ENCODE peak calls at places on chromosomes 5 and 9, in nine cellular contexts. I is aorta, N is HCT116, E is GM23248, M is uterus, V is GM12878, L is left ventricle myocardium inferior, C is neural progenitor cell, F is cardiac muscle cell. G is an unnamed sample.

GRCh38 chr9:71681104-71681707 is 87.1 kb downstream of the CEMIP2 start:
- DNase-seq in M (no peak), N (no peak), E (peak; percentile 79), I (no peak), C (no peak), V (no peak), F (no peak), L (no peak), G (no peak)

GRCh38 chr9:14702200-14702599 is 9.0 kb upstream of the ZDHHC21 start:
- DNase-seq in M (no peak), E (no peak), L (no peak), V (no peak), I (no peak), N (no peak), C (no peak), F (no peak), G (no peak)

GRCh38 chr9:108911820-108912219 is 22.1 kb downstream of the ELP1 start:
- DNase-seq in I (no peak), V (no peak), C (no peak), L (no peak), M (no peak), N (no peak), F (no peak), E (no peak), G (no peak)

GRCh38 chr5:64635056-64635686 is 55.1 kb upstream of the SHISAL2B start:
- DNase-seq in C (peak; percentile 27), L (no peak), N (peak; percentile 16), E (peak; percentile 31), F (peak; percentile 42), I (no peak), V (no peak), M (no peak), G (no peak)

GRCh38 chr5:22480305-22480704 is 372.8 kb downstream of the CDH12 start:
- DNase-seq in C (no peak), E (no peak), V (no peak), M (no peak), I (no peak), N (no peak), L (no peak), F (no peak), G (no peak)

GRCh38 chr9:118367383-118367782 is 663.2 kb downstream of the TLR4 start:
- DNase-seq in L (no peak), I (no peak), V (peak; percentile 5), C (no peak), M (no peak), N (no peak), F (no peak), E (no peak), G (no peak)

GRCh38 chr5:62144395-62145022 is 161.5 kb upstream of the KIF2A start:
- DNase-seq in V (no peak), M (no peak), C (no peak), F (no peak), I (peak; percentile 54), N (no peak), L (no peak), E (peak; percentile 68), G (no peak)

GRCh38 chr9:4982720-4983482 is 2.2 kb upstream of the JAK2 start:
- DNase-seq in N (no peak), F (no peak), C (no peak), I (no peak), V (no peak), E (no peak), L (no peak), M (no peak), G (no peak)

GRCh38 chr5:54900906-54901725 is 84.3 kb downstream of the ESM1 start:
- DNase-seq in C (no peak), I (no peak), F (no peak), M (peak; percentile 74), N (no peak), V (no peak), E (peak; percentile 94), L (no peak), G (no peak)

GRCh38 chr9:126374366-126374781 is 47.7 kb downstream of the MVB12B start:
- DNase-seq in L (no peak), E (no peak), N (no peak), I (no peak), C (no peak), V (no peak), M (no peak), F (peak; percentile 23), G (no peak)

GRCh38 chr5:79346420-79346824 is 110.5 kb downstream of the JMY start:
- DNase-seq in E (peak; percentile 88), F (no peak), C (no peak), V (no peak), N (peak; percentile 56), I (no peak), M (no peak), L (no peak), G (no peak)

GRCh38 chr9:128724744-128725211 is 851 bp upstream of the ZDHHC12 start:
- DNase-seq in F (peak; percentile 44), L (peak; percentile 79), N (peak; percentile 62), M (peak; percentile 65), C (peak; percentile 90), I (peak; percentile 84), E (peak; percentile 64), V (peak; percentile 32), G (peak; percentile 22)

GRCh38 chr5:6579535-6579934 is 53.3 kb downstream of the NSUN2 start:
- DNase-seq in L (no peak), I (no peak), N (no peak), F (no peak), C (no peak), V (no peak), E (no peak), M (no peak), G (no peak)

GRCh38 chr9:129811967-129812363 is 9.0 kb downstream of the TOR1B start:
- DNase-seq in M (no peak), N (no peak), C (no peak), F (no peak), L (no peak), V (no peak), E (peak; percentile 51), I (no peak), G (no peak)

GRCh38 chr9:129810116-129810515 is 7.1 kb downstream of the TOR1B start:
- DNase-seq in N (no peak), M (no peak), C (no peak), I (no peak), V (no peak), L (no peak), E (no peak), F (no peak), G (no peak)

GRCh38 chr9:129810788-129811187 is 7.8 kb downstream of the TOR1B start:
- DNase-seq in N (no peak), I (no peak), E (peak; percentile 29), M (no peak), V (no peak), L (no peak), C (no peak), F (no peak), G (no peak)

GRCh38 chr9:129812385-129812784 is 9.4 kb downstream of the TOR1B start:
- DNase-seq in E (no peak), M (no peak), N (no peak), L (no peak), I (no peak), C (no peak), F (no peak), V (no peak), G (no peak)

DNA sequence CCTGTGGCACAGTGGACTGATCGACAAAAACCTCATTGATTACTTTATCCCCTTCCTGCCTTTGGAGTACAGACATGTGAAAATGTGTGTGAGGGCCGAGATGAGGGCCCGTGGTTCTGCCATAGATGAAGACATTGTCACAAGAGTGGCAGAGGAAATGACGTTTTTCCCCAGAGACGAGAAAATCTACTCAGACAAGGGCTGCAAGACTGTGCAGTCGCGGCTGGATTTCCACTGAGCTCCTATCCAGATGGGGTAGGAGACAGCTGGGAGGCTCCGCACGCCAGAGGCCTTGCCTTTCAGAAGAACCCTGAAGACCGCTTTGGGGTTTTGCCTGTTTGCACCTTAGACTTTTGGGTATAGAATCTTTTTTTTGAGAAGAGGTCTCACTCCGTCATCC is 6.4 kb downstream of the TOR1B start:
- DNase-seq in V (no peak), L (no peak), F (no peak), E (no peak), M (no peak), N (no peak), I (no peak), C (no peak), G (no peak)
- H3K27ac ChIP-seq in V (no peak overlapping the region), L (no peak overlapping the region), F (no peak overlapping the region), E (no peak overlapping the region), M (no peak overlapping the region), N (no peak overlapping the region), I (no peak overlapping the region), C (no peak overlapping the region), G (peak overlapping the region; percentile 1)

GRCh38 chr5:139660105-139660915 is 12.2 kb downstream of the CXXC5 start:
- DNase-seq in C (no peak), L (peak; percentile 84), M (no peak), F (no peak), I (peak; percentile 90), V (no peak), E (peak; percentile 75), N (no peak), G (peak; percentile 73)
- H3K27ac ChIP-seq in C (peak overlapping the region; percentile 10), L (peak overlapping the region; percentile 91), M (peak overlapping the region; percentile 79), F (peak overlapping the region; percentile 99), I (peak overlapping the region; percentile 89), V (peak overlapping the region; percentile 80), E (peak overlapping the region; percentile 98), N (peak overlapping the region; percentile 97), G (peak overlapping the region; percentile 98)

DNA sequence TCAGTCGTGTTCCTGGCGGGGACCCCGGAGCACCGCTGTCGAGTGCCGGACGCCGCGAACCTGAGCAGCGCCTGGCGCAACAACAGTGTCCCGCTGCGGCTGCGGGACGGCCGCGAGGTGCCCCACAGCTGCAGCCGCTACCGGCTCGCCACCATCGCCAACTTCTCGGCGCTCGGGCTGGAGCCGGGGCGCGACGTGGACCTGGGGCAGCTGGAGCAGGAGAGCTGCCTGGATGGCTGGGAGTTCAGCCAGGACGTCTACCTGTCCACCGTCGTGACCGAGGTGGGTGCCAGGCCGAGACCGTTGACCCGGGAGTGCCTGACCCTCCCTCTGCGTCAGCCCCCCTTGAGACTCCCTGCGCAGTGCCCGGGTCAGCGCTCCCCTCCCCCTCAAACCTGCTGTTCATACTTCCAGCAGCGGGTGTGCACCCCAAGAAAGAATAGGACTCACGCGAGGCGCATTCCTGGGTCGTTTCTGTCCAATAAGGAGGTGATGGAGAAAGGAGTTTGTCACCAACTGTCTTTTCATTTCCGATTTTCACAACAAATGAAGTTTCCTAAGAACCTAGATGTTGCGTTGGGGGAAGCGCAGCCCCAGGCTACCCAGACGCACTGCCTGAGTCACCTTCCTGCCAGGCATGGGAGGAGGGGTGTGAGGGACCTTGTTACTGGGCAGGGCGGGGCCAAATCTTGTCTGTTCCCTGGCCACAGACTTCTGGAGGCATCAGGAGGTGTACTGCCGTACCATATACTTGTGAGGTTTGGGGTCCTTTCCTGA is 722 bp downstream of the SLC22A4 start:
- DNase-seq in V (no peak), C (peak; percentile 64), I (peak; percentile 80), N (peak; percentile 27), E (peak; percentile 97), L (peak; percentile 46), F (peak; percentile 50), M (peak; percentile 51), G (no peak)
- H3K27ac ChIP-seq in V (no peak overlapping the region), C (no peak overlapping the region), I (no peak overlapping the region), N (peak overlapping the region; percentile 90), E (peak overlapping the region; percentile 99), L (peak overlapping the region; percentile 97), F (no peak overlapping the region), M (peak overlapping the region; percentile 100), G (peak overlapping the region; percentile 97)

DNA sequence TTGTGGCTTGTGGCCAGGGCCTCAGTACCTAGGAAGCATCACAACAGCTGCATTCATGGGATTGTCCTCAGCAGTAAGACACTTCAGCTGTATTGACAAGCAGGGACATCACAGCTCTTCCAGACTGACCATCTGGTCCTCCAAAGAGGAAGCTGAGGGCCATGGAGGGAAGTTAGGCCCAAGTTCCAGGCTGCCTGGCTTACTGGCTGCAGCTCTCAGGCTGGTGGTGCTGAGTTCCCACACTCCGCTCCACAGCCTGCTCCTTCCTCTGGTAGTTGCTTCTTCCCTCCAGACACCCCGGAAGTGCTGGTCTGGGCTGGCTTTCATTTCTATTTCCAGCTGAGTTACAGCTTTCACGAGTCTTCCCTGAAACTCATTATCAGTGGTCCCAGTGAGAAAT is 5.7 kb upstream of the STING1 start:
- DNase-seq in E (no peak), I (peak; percentile 86), C (no peak), L (peak; percentile 50), V (no peak), N (no peak), F (no peak), M (no peak), G (no peak)
- H3K27ac ChIP-seq in E (no peak overlapping the region), I (no peak overlapping the region), C (no peak overlapping the region), L (peak overlapping the region; percentile 64), V (peak overlapping the region; percentile 17), N (no peak overlapping the region), F (no peak overlapping the region), M (no peak overlapping the region), G (peak overlapping the region; percentile 18)

G was measured in caudate nucleus.